ENCODE peak calls at places on chromosome 4, in four cellular contexts. One of them, this sample, is unnamed.

GRCh38 chr4:57190651-57191481 is 80.7 kb upstream of the IGFBP7 start:
- DNase-seq in SK-N-SH: peak; percentile 49
- DNase-seq in HepG2: peak; percentile 18
- DNase-seq in K562: peak; percentile 50
- DNase-seq in this sample: peak; percentile 36

GRCh38 chr4:17232575-17233253 is 279.2 kb downstream of the QDPR start:
- DNase-seq in HepG2: no peak
- DNase-seq in SK-N-SH: peak; percentile 61
- DNase-seq in K562: no peak
- DNase-seq in this sample: no peak

GRCh38 chr4:86233681-86234080 is 126.2 kb downstream of the MAPK10 start:
- DNase-seq in HepG2: no peak
- DNase-seq in SK-N-SH: no peak
- DNase-seq in K562: no peak
- DNase-seq in this sample: no peak

GRCh38 chr4:108047199-108047598 is 57.5 kb downstream of the HADH start:
- DNase-seq in SK-N-SH: no peak
- DNase-seq in K562: no peak
- DNase-seq in HepG2: no peak
- DNase-seq in this sample: no peak

GRCh38 chr4:90121961-90122748 is 5.0 kb upstream of the CCSER1 start:
- DNase-seq in HepG2: no peak
- DNase-seq in K562: no peak
- DNase-seq in SK-N-SH: no peak
- DNase-seq in this sample: no peak

GRCh38 chr4:124738994-124739393 is 26.5 kb upstream of the ANKRD50 start:
- DNase-seq in HepG2: no peak
- DNase-seq in SK-N-SH: no peak
- DNase-seq in K562: no peak
- DNase-seq in this sample: no peak

GRCh38 chr4:88999392-88999791 is 57.6 kb downstream of the FAM13A start:
- DNase-seq in K562: no peak
- DNase-seq in SK-N-SH: no peak
- DNase-seq in HepG2: no peak
- DNase-seq in this sample: no peak

GRCh38 chr4:145814246-145814645 is 124.4 kb downstream of the ZNF827 start:
- DNase-seq in SK-N-SH: no peak
- DNase-seq in HepG2: no peak
- DNase-seq in K562: no peak
- DNase-seq in this sample: no peak

GRCh38 chr4:72312032-72312650 is 256.9 kb downstream of the ADAMTS3 start:
- DNase-seq in SK-N-SH: no peak
- DNase-seq in K562: no peak
- DNase-seq in HepG2: peak; percentile 1
- DNase-seq in this sample: no peak

GRCh38 chr4:53905935-53906377 is 158.4 kb downstream of the CHIC2 start:
- DNase-seq in SK-N-SH: peak; percentile 41
- DNase-seq in HepG2: peak; percentile 36
- DNase-seq in K562: no peak
- DNase-seq in this sample: no peak

GRCh38 chr4:106530816-106531215 is 162.2 kb upstream of the GIMD1 start:
- DNase-seq in K562: no peak
- DNase-seq in HepG2: no peak
- DNase-seq in SK-N-SH: no peak
- DNase-seq in this sample: no peak

GRCh38 chr4:528835-529234 is 29.8 kb downstream of the PIGG start:
- DNase-seq in SK-N-SH: no peak
- DNase-seq in HepG2: no peak
- DNase-seq in K562: no peak
- DNase-seq in this sample: no peak

GRCh38 chr4:1206299-1207156 is 34.1 kb upstream of the SPON2 start:
- DNase-seq in SK-N-SH: no peak
- DNase-seq in HepG2: no peak
- DNase-seq in K562: no peak
- DNase-seq in this sample: no peak

GRCh38 chr4:67790721-67791120 is 36.5 kb upstream of the GNRHR start:
- DNase-seq in SK-N-SH: no peak
- DNase-seq in HepG2: no peak
- DNase-seq in K562: no peak
- DNase-seq in this sample: no peak

GRCh38 chr4:177093964-177094363 is 215.7 kb upstream of the NEIL3 start:
- DNase-seq in SK-N-SH: peak; percentile 15
- DNase-seq in K562: no peak
- DNase-seq in HepG2: no peak
- DNase-seq in this sample: no peak

DNA sequence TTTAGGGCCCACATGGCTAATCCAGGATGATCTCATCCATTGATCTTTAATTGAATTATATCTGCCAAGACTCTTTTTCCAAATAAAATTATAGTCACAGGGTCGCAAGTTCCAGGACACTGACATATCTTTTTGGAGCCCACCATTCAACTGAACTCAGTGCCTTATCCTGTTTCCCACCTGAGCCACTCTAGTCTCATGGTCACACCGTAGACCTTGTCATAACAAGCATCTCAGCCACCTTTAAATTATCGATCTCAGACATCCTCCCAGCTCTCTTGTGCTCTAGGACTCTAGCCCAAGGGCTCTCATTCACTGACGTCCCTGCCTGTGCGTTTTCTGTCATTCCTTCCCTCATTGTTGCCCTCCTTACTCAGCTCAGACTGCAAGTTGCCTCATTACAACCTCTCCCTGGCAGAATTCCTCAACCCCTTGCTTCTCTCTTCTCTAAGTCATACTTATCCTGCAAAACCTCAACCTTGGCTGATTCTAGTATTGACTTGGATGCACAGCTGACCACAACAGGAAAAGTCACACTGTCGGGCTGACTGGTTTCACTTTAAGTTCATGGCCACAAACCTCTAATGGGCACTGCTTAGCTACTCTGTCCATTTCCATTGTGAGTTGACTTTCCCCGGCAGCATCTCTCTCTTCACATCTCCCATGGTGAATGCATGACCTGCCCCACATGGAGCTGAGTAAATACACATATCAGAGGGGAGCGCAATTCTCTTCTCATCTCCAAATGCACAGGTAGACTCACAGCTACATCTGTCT is 91.0 kb upstream of the TRIM2 start:
- DNase-seq in HepG2: no peak
- DNase-seq in K562: no peak
- DNase-seq in SK-N-SH: no peak
- DNase-seq in this sample: no peak
- TF ChIP-seq GABPA in HepG2: no peak
- TF ChIP-seq GABPA in K562: no peak
- TF ChIP-seq GABPA in SK-N-SH: no peak
- TF ChIP-seq GABPA in this sample: no peak

DNA sequence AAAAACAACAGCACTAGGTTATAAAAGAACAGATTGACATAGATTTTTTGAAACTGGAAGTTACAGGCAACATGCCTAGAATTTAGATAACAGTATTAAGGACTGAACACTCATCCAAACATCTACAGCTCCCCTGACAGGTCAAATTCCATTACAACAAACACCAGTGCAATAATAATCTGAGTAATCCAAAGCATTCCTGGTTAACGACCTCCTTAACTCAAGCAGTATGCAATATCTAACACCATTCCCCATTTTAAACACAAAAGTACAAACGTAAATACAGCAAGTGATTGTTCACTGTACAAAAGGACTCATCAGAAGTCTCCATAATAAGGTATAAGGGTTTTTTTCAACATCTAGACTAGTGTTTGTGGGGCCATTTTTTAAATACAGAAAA is 30.5 kb downstream of the TSPAN5 start:
- DNase-seq in HepG2: no peak
- DNase-seq in SK-N-SH: no peak
- DNase-seq in K562: no peak
- DNase-seq in this sample: no peak
- TF ChIP-seq CTCF in HepG2: no peak
- TF ChIP-seq CTCF in SK-N-SH: no peak
- TF ChIP-seq CTCF in K562: no peak
- TF ChIP-seq CTCF in this sample: no peak

DNA sequence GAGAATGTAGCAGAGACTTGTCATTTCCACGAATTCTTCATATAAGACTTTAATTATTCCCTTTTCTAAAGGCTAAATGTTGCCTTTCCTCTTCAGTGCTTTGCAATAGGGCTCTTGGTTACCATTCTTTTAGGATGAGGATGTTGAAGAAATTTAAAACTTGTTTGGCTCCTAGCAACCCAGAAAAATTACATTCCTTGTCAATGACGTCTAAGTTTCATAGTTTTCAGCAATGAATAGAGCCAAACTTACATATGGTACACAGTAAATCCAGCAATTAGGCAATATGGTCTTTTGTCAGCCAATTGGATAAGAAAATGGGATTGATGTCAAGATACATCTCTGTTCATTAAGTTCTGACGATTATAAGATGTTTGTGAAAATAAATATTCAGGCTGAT is 1639.6 kb upstream of the PCDH10 start:
- DNase-seq in K562: no peak
- DNase-seq in SK-N-SH: no peak
- DNase-seq in HepG2: no peak
- DNase-seq in this sample: no peak
- TF ChIP-seq GABPA in K562: no peak
- TF ChIP-seq GABPA in SK-N-SH: no peak
- TF ChIP-seq GABPA in HepG2: no peak
- TF ChIP-seq GABPA in this sample: no peak

DNA sequence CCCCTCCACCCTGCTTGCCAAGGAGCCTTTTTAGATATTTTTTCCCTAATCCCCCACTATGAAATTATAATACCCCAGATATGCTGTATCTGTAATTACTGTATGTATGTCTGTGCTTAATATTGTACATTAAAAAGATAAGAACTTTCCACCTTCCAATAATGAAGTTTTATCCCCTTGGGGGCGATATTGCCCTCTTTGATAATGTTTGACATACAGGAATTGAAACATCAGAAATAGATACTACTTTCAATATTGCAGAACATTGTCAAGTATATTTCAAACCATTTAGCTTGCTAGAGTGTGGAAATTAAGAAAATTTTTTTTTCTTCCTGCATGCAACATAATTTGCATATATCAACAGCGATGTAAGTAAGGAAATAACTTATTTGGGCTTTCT is 58.9 kb downstream of the NAF1 start:
- DNase-seq in K562: no peak
- DNase-seq in HepG2: no peak
- DNase-seq in SK-N-SH: no peak
- DNase-seq in this sample: no peak
- TF ChIP-seq CTCF in K562: no peak
- TF ChIP-seq CTCF in HepG2: no peak
- TF ChIP-seq CTCF in SK-N-SH: peak; percentile 53
- TF ChIP-seq CTCF in this sample: no peak

GRCh38 chr4:83216856-83217683 is 67.5 kb downstream of the COQ2 start:
- DNase-seq in SK-N-SH: no peak
- DNase-seq in HepG2: no peak
- DNase-seq in K562: no peak
- DNase-seq in this sample: no peak
- TF ChIP-seq GABPA in SK-N-SH: no peak
- TF ChIP-seq GABPA in HepG2: no peak
- TF ChIP-seq GABPA in K562: no peak
- TF ChIP-seq GABPA in this sample: no peak

GRCh38 chr4:153792007-153792892 is 3.4 kb upstream of the SFRP2 start:
- DNase-seq in HepG2: no peak
- DNase-seq in K562: peak; percentile 30
- DNase-seq in SK-N-SH: peak; percentile 82
- DNase-seq in this sample: no peak
- TF ChIP-seq CTCF in HepG2: no peak
- TF ChIP-seq CTCF in K562: peak; percentile 39
- TF ChIP-seq CTCF in SK-N-SH: peak; percentile 50
- TF ChIP-seq CTCF in this sample: no peak

DNA sequence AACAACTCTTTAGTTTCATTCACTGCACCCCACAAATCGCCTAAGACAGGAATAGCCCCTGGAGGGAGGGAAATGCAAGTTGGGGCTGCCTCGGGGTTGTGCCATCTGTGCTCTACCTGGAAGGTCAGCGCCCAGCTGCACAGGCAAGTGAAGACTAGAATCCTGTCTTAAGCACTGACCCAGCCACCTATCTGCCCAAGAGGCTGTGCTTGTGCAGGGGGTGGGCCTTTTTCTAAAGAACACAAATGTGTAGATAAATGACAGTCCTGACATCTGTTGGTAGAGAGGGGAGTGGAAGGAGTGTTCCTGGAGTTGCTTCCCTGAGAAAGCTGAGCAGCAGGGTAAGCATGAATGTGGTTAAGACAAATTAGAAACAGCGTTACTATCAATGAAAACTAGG is 15.7 kb downstream of the ZNF518B start:
- DNase-seq in SK-N-SH: no peak
- DNase-seq in K562: no peak
- DNase-seq in HepG2: no peak
- DNase-seq in this sample: no peak
- TF ChIP-seq GABPA in SK-N-SH: no peak
- TF ChIP-seq GABPA in K562: no peak
- TF ChIP-seq GABPA in HepG2: no peak
- TF ChIP-seq GABPA in this sample: no peak